ENCODE peak calls at places on chromosomes 12 and 14, in six cellular contexts. F, E, L, M, I and T are unnamed samples. For H3K9me3, the result is how much of the 10 kb centered on the place peaks cover.

GRCh38 chr14:33679025-33679424 is 271.8 kb downstream of the EGLN3 start:
- DNase-seq in F (no peak), E (no peak), L (no peak), M (no peak), I (no peak), T (no peak)

GRCh38 chr12:59632408-59632807 is 36.6 kb downstream of the SLC16A7 start:
- DNase-seq in F (peak), E (no peak), L (no peak), M (no peak), I (no peak), T (no peak)

GRCh38 chr12:104573-105081 is 38.1 kb downstream of the IQSEC3 start:
- DNase-seq in F (no peak), E (no peak), L (no peak), M (no peak), I (peak), T (no peak)

GRCh38 chr12:121189061-121189886 is 20.7 kb upstream of the P2RX4 start:
- DNase-seq in F (no peak), E (no peak), L (no peak), M (no peak), I (no peak), T (no peak)

GRCh38 chr12:113238309-113238708 is 17.0 kb downstream of the TPCN1 start:
- DNase-seq in F (no peak), E (no peak), L (no peak), M (no peak), I (no peak), T (no peak)

GRCh38 chr14:69610859-69611263 is 535 bp upstream of the SUSD6 start:
- DNase-seq in F (no peak), E (no peak), L (no peak), M (no peak), I (no peak), T (no peak)

GRCh38 chr12:124927325-124928094 is 13.1 kb upstream of the UBC start:
- DNase-seq in F (peak), E (peak), L (peak), M (peak), I (peak), T (peak)

GRCh38 chr14:98350213-98350612 is 921.8 kb downstream of the BCL11B start:
- DNase-seq in F (no peak), E (no peak), L (no peak), M (no peak), I (no peak), T (no peak)

GRCh38 chr14:41749425-41749824 is 142.7 kb downstream of the LRFN5 start:
- DNase-seq in F (no peak), E (no peak), L (no peak), M (no peak), I (no peak), T (no peak)

GRCh38 chr12:26939192-26939832 is 1.0 kb downstream of the FGFR1OP2 start:
- DNase-seq in F (no peak), E (no peak), L (no peak), M (no peak), I (no peak), T (no peak)

GRCh38 chr14:104985675-104986486 is at the start of gene CLBA1:
- DNase-seq in F (peak), E (peak), L (peak), M (peak), I (peak), T (peak)

GRCh38 chr12:85740190-85740589 is 96.0 kb downstream of the RASSF9 start:
- DNase-seq in F (no peak), E (no peak), L (no peak), M (no peak), I (no peak), T (no peak)

GRCh38 chr12:121697093-121697698 is 15.4 kb upstream of the TMEM120B start:
- DNase-seq in F (peak), E (no peak), L (no peak), M (no peak), I (peak), T (no peak)

GRCh38 chr14:105897725-105898113 is 371.3 kb downstream of the TMEM121 start:
- DNase-seq in F (no peak), E (no peak), L (no peak), M (no peak), I (peak), T (no peak)

GRCh38 chr12:92070054-92070863 is 75.4 kb downstream of the BTG1 start:
- DNase-seq in F (no peak), E (no peak), L (no peak), M (peak), I (no peak), T (no peak)

GRCh38 chr12:1929241-1929984 is 11.0 kb upstream of the CACNA2D4 start:
- DNase-seq in F (no peak), E (no peak), L (no peak), M (no peak), I (no peak), T (no peak)

GRCh38 chr12:57864811-57865751 is 18.6 kb upstream of the CTDSP2 start:
- DNase-seq in F (peak), E (peak), L (no peak), M (peak), I (peak), T (peak)

GRCh38 chr12:52037248-52037861 is 13.9 kb upstream of the NR4A1 start:
- DNase-seq in F (no peak), E (no peak), L (no peak), M (peak), I (peak), T (no peak)

GRCh38 chr12:26795899-26796298 is 37.1 kb downstream of the ITPR2 start:
- DNase-seq in F (no peak), E (no peak), L (no peak), M (no peak), I (no peak), T (no peak)

GRCh38 chr12:119714614-119715267 is 46.8 kb downstream of the PRKAB1 start:
- DNase-seq in F (no peak), E (no peak), L (no peak), M (no peak), I (no peak), T (no peak)

GRCh38 chr14:57749267-57749666 is 116.6 kb downstream of the SLC35F4 start:
- DNase-seq in F (no peak), E (no peak), L (no peak), M (no peak), I (no peak), T (no peak)

GRCh38 chr12:121240484-121241202 is 30.7 kb downstream of the P2RX4 start:
- DNase-seq in F (peak), E (peak), L (no peak), M (no peak), I (no peak), T (peak)

GRCh38 chr12:122062832-122063690 is 15.5 kb upstream of the MLXIP start:
- DNase-seq in F (peak), E (no peak), L (no peak), M (peak), I (no peak), T (no peak)

GRCh38 chr14:81831128-81831815 is 297.6 kb upstream of the SEL1L start:
- DNase-seq in F (peak), E (no peak), L (no peak), M (peak), I (no peak), T (no peak)

GRCh38 chr12:113805673-113806072 is 160.5 kb downstream of the RBM19 start:
- DNase-seq in F (no peak), E (no peak), L (no peak), M (no peak), I (no peak), T (no peak)

GRCh38 chr12:32768518-32768917 is 12.8 kb upstream of the YARS2 start:
- DNase-seq in F (no peak), E (no peak), L (no peak), M (no peak), I (no peak), T (no peak)

GRCh38 chr14:81430284-81430683 is 30.2 kb upstream of the STON2 start:
- DNase-seq in F (no peak), E (no peak), L (no peak), M (no peak), I (no peak), T (no peak)

GRCh38 chr12:61993734-61994345 is 266.4 kb upstream of the USP15 start:
- DNase-seq in F (no peak), E (no peak), L (peak), M (no peak), I (no peak), T (no peak)

GRCh38 chr12:131094831-131095805 is 141.4 kb downstream of the ADGRD1 start:
- DNase-seq in F (no peak), E (no peak), L (no peak), M (peak), I (no peak), T (no peak)

GRCh38 chr12:10304161-10304574 is 3.5 kb upstream of the KLRD1 start:
- DNase-seq in F (no peak), E (no peak), L (no peak), M (no peak), I (no peak), T (no peak)

GRCh38 chr12:50041962-50042361 is 15.4 kb upstream of the ASIC1 start:
- DNase-seq in F (no peak), E (no peak), L (no peak), M (no peak), I (no peak), T (no peak)

GRCh38 chr14:94386085-94387031 is 2.0 kb downstream of the SERPINA1 start:
- DNase-seq in F (no peak), E (no peak), L (no peak), M (no peak), I (no peak), T (no peak)

GRCh38 chr12:11801643-11802042 is 152.2 kb downstream of the ETV6 start:
- DNase-seq in F (no peak), E (no peak), L (no peak), M (no peak), I (no peak), T (no peak)

GRCh38 chr12:122895757-122896636 is at the start of gene VPS37B:
- DNase-seq in F (peak), E (peak), L (peak), M (peak), I (peak), T (peak)

GRCh38 chr12:70919597-70920035 is 922 bp downstream of the PTPRR start:
- DNase-seq in F (no peak), E (no peak), L (peak), M (no peak), I (no peak), T (no peak)

GRCh38 chr12:9869307-9870161 is at the start of gene CLEC2B:
- DNase-seq in F (no peak), E (no peak), L (no peak), M (no peak), I (no peak), T (no peak)

GRCh38 chr12:4031703-4032291 is 158.6 kb upstream of the PARP11 start:
- DNase-seq in F (peak), E (no peak), L (no peak), M (peak), I (peak), T (no peak)

GRCh38 chr12:126763359-126763758 is 1503.6 kb upstream of the TMEM132C start:
- DNase-seq in F (no peak), E (no peak), L (no peak), M (no peak), I (no peak), T (no peak)
- H3K9me3 ChIP-seq in F (under half), E (under half), L (under half), M (under half), I (under half), T (under half)

GRCh38 chr14:75566752-75567151 is 11.7 kb upstream of the FLVCR2 start:
- DNase-seq in F (no peak), E (no peak), L (no peak), M (no peak), I (no peak), T (no peak)
- H3K9me3 ChIP-seq in F (under half), E (under half), L (under half), M (under half), I (under half), T (under half)

GRCh38 chr14:19743256-19743655 is at the start of gene OR4Q3:
- DNase-seq in F (no peak), E (no peak), L (no peak), M (no peak), I (no peak), T (no peak)
- H3K9me3 ChIP-seq in F (under half), E (under half), L (under half), M (under half), I (under half), T (under half)

GRCh38 chr12:128382946-128383739 is 116.2 kb downstream of the TMEM132C start:
- DNase-seq in F (no peak), E (no peak), L (peak), M (no peak), I (no peak), T (no peak)

GRCh38 chr12:128388461-128388921 is 121.5 kb downstream of the TMEM132C start:
- DNase-seq in F (peak), E (no peak), L (no peak), M (no peak), I (no peak), T (no peak)

GRCh38 chr12:128385736-128386135 is 118.8 kb downstream of the TMEM132C start:
- DNase-seq in F (no peak), E (no peak), L (no peak), M (no peak), I (no peak), T (no peak)

GRCh38 chr12:128381961-128382360 is 115.0 kb downstream of the TMEM132C start:
- DNase-seq in F (no peak), E (no peak), L (no peak), M (no peak), I (no peak), T (no peak)

GRCh38 chr12:128387811-128388422 is 120.9 kb downstream of the TMEM132C start:
- DNase-seq in F (peak), E (no peak), L (peak), M (peak), I (peak), T (no peak)
- H3K9me3 ChIP-seq in F (under half), E (under half), L (under half), M (under half), I (under half), T (under half)

GRCh38 chr12:34602213-34602940 is 580.1 kb downstream of the ALG10 start:
- DNase-seq in F (no peak), E (no peak), L (no peak), M (no peak), I (peak), T (peak)
- H3K9me3 ChIP-seq in F (under half), E (under half), L (half or more), M (under half), I (under half), T (under half)